ENCODE peak calls at places on chromosomes 6 and 20, in four cellular contexts. P, S, R and O are unnamed samples.

GRCh38 chr6:118171852-118172251 is 264.8 kb downstream of the SLC35F1 start:
- DNase-seq in P (no peak), R (no peak), S (no peak), O (no peak)

GRCh38 chr6:164721460-164721859 is 587.9 kb downstream of the C6orf118 start:
- DNase-seq in S (no peak), R (no peak), P (no peak), O (no peak)

GRCh38 chr20:64149809-64150560 is 14.3 kb upstream of the MYT1 start:
- DNase-seq in R (no peak), S (no peak), P (no peak), O (no peak)

GRCh38 chr6:21507811-21508210 is 85.7 kb upstream of the SOX4 start:
- DNase-seq in S (no peak), R (no peak), P (no peak), O (no peak)

GRCh38 chr6:22236626-22237414 is 60.0 kb downstream of the PRL start:
- DNase-seq in R (no peak), S (no peak), P (no peak), O (no peak)

GRCh38 chr6:960356-960755 is 267.4 kb upstream of the EXOC2 start:
- DNase-seq in S (no peak), P (no peak), R (no peak), O (no peak)

GRCh38 chr6:30463651-30464618 is 25.4 kb upstream of the HLA-E start:
- DNase-seq in R (no peak), P (peak; percentile 18), S (no peak), O (no peak)

GRCh38 chr20:34522969-34523871 is 7.0 kb downstream of the DYNLRB1 start:
- DNase-seq in S (no peak), R (peak; percentile 51), P (peak; percentile 64), O (peak; percentile 68)

GRCh38 chr20:57663241-57663640 is 43.0 kb upstream of the ZBP1 start:
- DNase-seq in P (peak; percentile 3), R (peak; percentile 26), S (no peak), O (no peak)

GRCh38 chr6:52598123-52598823 is 21.4 kb upstream of the TRAM2 start:
- DNase-seq in P (peak; percentile 76), R (peak; percentile 20), S (no peak), O (peak; percentile 74)

GRCh38 chr6:155543141-155543870 is 87.7 kb upstream of the NOX3 start:
- DNase-seq in S (no peak), P (no peak), R (no peak), O (no peak)

GRCh38 chr6:149169761-149170359 is 147.7 kb upstream of the TAB2 start:
- DNase-seq in R (no peak), P (no peak), S (peak; percentile 51), O (no peak)

GRCh38 chr6:158808918-158809678 is 10.1 kb downstream of the EZR start:
- DNase-seq in P (peak; percentile 48), R (no peak), S (no peak), O (no peak)
- TF ChIP-seq POLR2A in P (no peak), R (no peak), S (no peak), O (no peak)

DNA sequence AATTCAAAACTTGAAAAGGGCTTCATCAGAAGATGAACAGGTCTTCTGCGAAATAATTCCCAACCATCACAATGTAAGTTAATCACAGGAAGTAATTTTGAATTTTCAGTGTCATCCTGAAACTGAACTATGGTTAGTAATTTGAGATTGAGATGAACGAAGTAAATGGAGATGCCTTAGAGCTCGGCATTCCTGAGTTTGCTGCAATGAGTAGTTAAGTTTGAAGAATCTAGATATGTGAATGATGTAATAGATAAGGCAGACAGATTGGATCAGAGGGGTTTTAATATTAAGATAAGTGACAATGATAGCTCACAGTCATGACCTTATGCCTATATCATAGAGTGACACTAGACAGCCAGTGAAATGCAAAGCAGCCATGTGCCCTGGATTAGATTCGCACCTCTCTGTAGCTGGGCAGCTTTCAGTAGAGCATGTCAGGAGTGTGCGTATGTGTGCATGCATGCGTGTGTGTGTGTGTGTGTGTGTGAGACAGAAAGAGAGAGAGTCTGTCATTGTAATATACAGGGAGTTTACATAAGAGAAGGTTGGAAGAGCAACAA is 232.9 kb downstream of the GMPR start:
- DNase-seq in P (no peak), R (no peak), S (no peak), O (no peak)
- TF ChIP-seq POLR2A in P (no peak), R (peak; percentile 11), S (no peak), O (no peak)

DNA sequence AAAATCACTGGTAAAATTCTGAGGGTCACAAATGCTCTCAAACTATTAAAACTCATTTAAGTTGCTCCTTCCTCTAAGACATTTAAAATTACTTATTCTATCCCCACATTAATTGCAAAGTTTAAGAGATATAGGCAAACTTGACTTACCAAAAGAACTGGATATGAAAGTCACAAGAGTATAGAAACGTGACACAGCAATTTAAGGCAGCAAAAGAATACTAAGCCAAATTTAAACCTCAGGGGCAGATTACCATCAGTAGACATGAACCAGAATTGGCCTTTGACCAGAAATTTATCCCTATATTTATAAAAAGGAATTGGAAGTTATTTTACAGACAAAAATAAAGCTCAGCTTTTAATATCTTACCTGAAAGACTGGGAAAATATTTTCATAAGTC is 56.0 kb downstream of the MAP3K7 start:
- DNase-seq in R (no peak), P (no peak), S (no peak), O (peak; percentile 45)
- TF ChIP-seq POLR2A in R (no peak), P (no peak), S (no peak), O (no peak)

GRCh38 chr6:35302604-35303218 is 5.1 kb downstream of the DEF6 start:
- DNase-seq in S (peak; percentile 50), R (peak; percentile 62), P (no peak), O (peak; percentile 54)
- TF ChIP-seq POLR2A in S (no peak), R (peak; percentile 69), P (no peak), O (peak; percentile 32)

DNA sequence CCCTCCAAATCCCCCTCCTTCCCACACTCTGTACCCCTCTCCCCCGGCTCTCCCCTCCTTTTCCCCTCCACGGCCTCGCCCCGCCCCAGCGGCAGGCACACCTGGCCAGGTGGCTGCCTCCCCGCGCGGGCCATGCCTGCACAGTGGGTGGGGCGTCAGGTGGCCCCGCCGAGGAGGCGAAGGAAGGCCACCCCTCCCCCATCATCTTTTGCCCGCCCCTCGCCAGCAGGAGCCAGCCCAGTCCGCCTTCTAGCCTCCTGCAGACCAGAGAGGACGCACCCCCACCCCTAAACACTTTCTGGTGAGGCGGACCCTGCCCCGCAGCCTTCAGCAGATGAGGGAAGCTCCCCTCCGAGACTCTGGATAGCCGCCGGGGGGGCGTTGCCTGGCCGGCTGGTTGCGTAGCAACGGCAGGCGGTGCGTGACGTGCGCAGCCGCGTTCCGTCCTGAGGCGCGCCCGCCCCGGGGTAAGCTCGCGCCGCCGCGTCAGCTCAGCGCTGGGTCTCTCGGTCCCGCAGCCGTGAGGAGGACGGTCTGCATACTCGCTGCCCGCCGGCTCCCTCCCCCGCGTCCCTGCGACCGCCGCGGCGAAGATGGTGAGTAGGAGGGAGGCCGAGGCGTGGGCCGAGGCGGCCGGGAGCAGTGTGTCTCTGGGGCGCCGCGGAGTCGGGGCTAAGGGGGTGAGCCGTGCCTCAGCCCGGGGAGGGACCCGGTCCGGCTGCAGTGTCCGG is at the start of gene DSTN:
- DNase-seq in S (peak; percentile 80), R (peak; percentile 89), P (peak; percentile 94), O (peak; percentile 89)
- TF ChIP-seq POLR2A in S (peak; percentile 97), R (peak; percentile 57), P (peak; percentile 98), O (peak; percentile 75)

GRCh38 chr6:3724451-3725144 is 26.9 kb downstream of the PXDC1 start:
- DNase-seq in S (no peak), P (no peak), R (no peak), O (no peak)
- TF ChIP-seq POLR2A in S (no peak), P (no peak), R (no peak), O (no peak)